ENCODE peak calls at places on chromosomes 12 and 14, in nine cellular contexts. One of them, this sample, is unnamed.

GRCh38 chr14:54282849-54283248 is 114.0 kb upstream of the CDKN3 start:
- DNase-seq in psoas muscle: no peak
- DNase-seq in NCI-H510A treated with DMSO at 0.1 percent for 48 hours: no peak
- DNase-seq in A549: no peak
- DNase-seq in NCI-H748 treated with DMSO at 0.1 percent for 48 hours: no peak
- DNase-seq in GM23338: no peak
- DNase-seq in foreskin fibroblast: no peak
- DNase-seq in Peyer's patch: no peak
- DNase-seq in natural killer cell: no peak
- DNase-seq in this sample: no peak

GRCh38 chr12:29722164-29722563 is 61.6 kb downstream of the TMTC1 start:
- DNase-seq in Peyer's patch: no peak
- DNase-seq in NCI-H510A treated with DMSO at 0.1 percent for 48 hours: no peak
- DNase-seq in A549: no peak
- DNase-seq in natural killer cell: no peak
- DNase-seq in GM23338: no peak
- DNase-seq in psoas muscle: no peak
- DNase-seq in foreskin fibroblast: no peak
- DNase-seq in NCI-H748 treated with DMSO at 0.1 percent for 48 hours: no peak
- DNase-seq in this sample: no peak

GRCh38 chr12:104969328-104969727 is 11.2 kb upstream of the SLC41A2 start:
- DNase-seq in A549: no peak
- DNase-seq in foreskin fibroblast: no peak
- DNase-seq in psoas muscle: no peak
- DNase-seq in Peyer's patch: no peak
- DNase-seq in GM23338: no peak
- DNase-seq in natural killer cell: no peak
- DNase-seq in NCI-H748 treated with DMSO at 0.1 percent for 48 hours: no peak
- DNase-seq in NCI-H510A treated with DMSO at 0.1 percent for 48 hours: no peak
- DNase-seq in this sample: no peak

GRCh38 chr14:30966415-30967363 is 58.8 kb upstream of the AP4S1 start:
- DNase-seq in natural killer cell: no peak
- DNase-seq in GM23338: no peak
- DNase-seq in foreskin fibroblast: no peak
- DNase-seq in NCI-H510A treated with DMSO at 0.1 percent for 48 hours: no peak
- DNase-seq in psoas muscle: no peak
- DNase-seq in A549: peak; percentile 53
- DNase-seq in Peyer's patch: no peak
- DNase-seq in NCI-H748 treated with DMSO at 0.1 percent for 48 hours: no peak
- DNase-seq in this sample: no peak

GRCh38 chr12:20259786-20260185 is 108.6 kb upstream of the PDE3A start:
- DNase-seq in natural killer cell: no peak
- DNase-seq in GM23338: no peak
- DNase-seq in NCI-H510A treated with DMSO at 0.1 percent for 48 hours: no peak
- DNase-seq in foreskin fibroblast: no peak
- DNase-seq in psoas muscle: no peak
- DNase-seq in A549: no peak
- DNase-seq in NCI-H748 treated with DMSO at 0.1 percent for 48 hours: no peak
- DNase-seq in Peyer's patch: no peak
- DNase-seq in this sample: no peak

GRCh38 chr14:68688872-68689371 is 103.9 kb downstream of the ZFP36L1 start:
- DNase-seq in natural killer cell: no peak
- DNase-seq in NCI-H510A treated with DMSO at 0.1 percent for 48 hours: no peak
- DNase-seq in Peyer's patch: no peak
- DNase-seq in GM23338: peak; percentile 28
- DNase-seq in A549: peak; percentile 58
- DNase-seq in NCI-H748 treated with DMSO at 0.1 percent for 48 hours: no peak
- DNase-seq in psoas muscle: no peak
- DNase-seq in foreskin fibroblast: peak; percentile 80
- DNase-seq in this sample: no peak

GRCh38 chr14:61475316-61475715 is 153.9 kb downstream of the PRKCH start:
- DNase-seq in Peyer's patch: no peak
- DNase-seq in natural killer cell: no peak
- DNase-seq in psoas muscle: no peak
- DNase-seq in NCI-H748 treated with DMSO at 0.1 percent for 48 hours: peak; percentile 75
- DNase-seq in A549: peak; percentile 80
- DNase-seq in NCI-H510A treated with DMSO at 0.1 percent for 48 hours: peak; percentile 65
- DNase-seq in foreskin fibroblast: peak; percentile 87
- DNase-seq in GM23338: peak; percentile 88
- DNase-seq in this sample: no peak

GRCh38 chr14:89186850-89187376 is 230.1 kb downstream of the FOXN3 start:
- DNase-seq in foreskin fibroblast: no peak
- DNase-seq in natural killer cell: no peak
- DNase-seq in A549: no peak
- DNase-seq in Peyer's patch: peak; percentile 81
- DNase-seq in NCI-H748 treated with DMSO at 0.1 percent for 48 hours: no peak
- DNase-seq in GM23338: no peak
- DNase-seq in psoas muscle: peak; percentile 65
- DNase-seq in NCI-H510A treated with DMSO at 0.1 percent for 48 hours: peak; percentile 29
- DNase-seq in this sample: no peak

GRCh38 chr14:91387996-91388395 is 29.6 kb downstream of the CCDC88C start:
- DNase-seq in GM23338: no peak
- DNase-seq in foreskin fibroblast: no peak
- DNase-seq in A549: no peak
- DNase-seq in NCI-H748 treated with DMSO at 0.1 percent for 48 hours: no peak
- DNase-seq in natural killer cell: no peak
- DNase-seq in psoas muscle: no peak
- DNase-seq in Peyer's patch: no peak
- DNase-seq in NCI-H510A treated with DMSO at 0.1 percent for 48 hours: no peak
- DNase-seq in this sample: no peak

GRCh38 chr14:22898302-22898894 is 15.4 kb downstream of the REM2 start:
- DNase-seq in foreskin fibroblast: peak; percentile 77
- DNase-seq in A549: peak; percentile 24
- DNase-seq in psoas muscle: no peak
- DNase-seq in natural killer cell: no peak
- DNase-seq in Peyer's patch: peak; percentile 1
- DNase-seq in NCI-H748 treated with DMSO at 0.1 percent for 48 hours: no peak
- DNase-seq in NCI-H510A treated with DMSO at 0.1 percent for 48 hours: no peak
- DNase-seq in GM23338: no peak
- DNase-seq in this sample: no peak

GRCh38 chr12:130460611-130461478 is 123.2 kb downstream of the PIWIL1 start:
- DNase-seq in GM23338: no peak
- DNase-seq in NCI-H748 treated with DMSO at 0.1 percent for 48 hours: no peak
- DNase-seq in natural killer cell: no peak
- DNase-seq in A549: no peak
- DNase-seq in NCI-H510A treated with DMSO at 0.1 percent for 48 hours: no peak
- DNase-seq in psoas muscle: no peak
- DNase-seq in Peyer's patch: no peak
- DNase-seq in foreskin fibroblast: no peak
- DNase-seq in this sample: peak; percentile 45

GRCh38 chr12:90999946-91000345 is 4.8 kb downstream of the EPYC start:
- DNase-seq in psoas muscle: no peak
- DNase-seq in NCI-H748 treated with DMSO at 0.1 percent for 48 hours: no peak
- DNase-seq in foreskin fibroblast: peak; percentile 29
- DNase-seq in Peyer's patch: no peak
- DNase-seq in A549: no peak
- DNase-seq in NCI-H510A treated with DMSO at 0.1 percent for 48 hours: no peak
- DNase-seq in GM23338: no peak
- DNase-seq in natural killer cell: no peak
- DNase-seq in this sample: no peak

GRCh38 chr14:98974113-98974512 is 297.9 kb downstream of the BCL11B start:
- DNase-seq in Peyer's patch: no peak
- DNase-seq in foreskin fibroblast: no peak
- DNase-seq in natural killer cell: no peak
- DNase-seq in NCI-H510A treated with DMSO at 0.1 percent for 48 hours: no peak
- DNase-seq in NCI-H748 treated with DMSO at 0.1 percent for 48 hours: no peak
- DNase-seq in A549: no peak
- DNase-seq in psoas muscle: no peak
- DNase-seq in GM23338: no peak
- DNase-seq in this sample: no peak

GRCh38 chr12:108580531-108580930 is 17.4 kb downstream of the TMEM119 start:
- DNase-seq in Peyer's patch: peak; percentile 36
- DNase-seq in GM23338: no peak
- DNase-seq in NCI-H748 treated with DMSO at 0.1 percent for 48 hours: no peak
- DNase-seq in A549: no peak
- DNase-seq in NCI-H510A treated with DMSO at 0.1 percent for 48 hours: no peak
- DNase-seq in natural killer cell: no peak
- DNase-seq in psoas muscle: no peak
- DNase-seq in foreskin fibroblast: no peak
- DNase-seq in this sample: no peak

GRCh38 chr14:101973356-101973755 is 9.0 kb downstream of the DYNC1H1 start:
- DNase-seq in NCI-H748 treated with DMSO at 0.1 percent for 48 hours: no peak
- DNase-seq in GM23338: no peak
- DNase-seq in Peyer's patch: no peak
- DNase-seq in foreskin fibroblast: peak; percentile 35
- DNase-seq in A549: no peak
- DNase-seq in NCI-H510A treated with DMSO at 0.1 percent for 48 hours: no peak
- DNase-seq in psoas muscle: no peak
- DNase-seq in natural killer cell: no peak
- DNase-seq in this sample: no peak

GRCh38 chr12:59088673-59089072 is 168.4 kb upstream of the LRIG3 start:
- DNase-seq in foreskin fibroblast: peak; percentile 66
- DNase-seq in psoas muscle: no peak
- DNase-seq in NCI-H510A treated with DMSO at 0.1 percent for 48 hours: no peak
- DNase-seq in natural killer cell: no peak
- DNase-seq in GM23338: peak; percentile 20
- DNase-seq in NCI-H748 treated with DMSO at 0.1 percent for 48 hours: no peak
- DNase-seq in Peyer's patch: no peak
- DNase-seq in A549: no peak
- DNase-seq in this sample: no peak

GRCh38 chr12:80053048-80053790 is 46.1 kb upstream of the OTOGL start:
- DNase-seq in A549: no peak
- DNase-seq in NCI-H510A treated with DMSO at 0.1 percent for 48 hours: no peak
- DNase-seq in GM23338: no peak
- DNase-seq in foreskin fibroblast: peak; percentile 95
- DNase-seq in psoas muscle: peak; percentile 78
- DNase-seq in Peyer's patch: no peak
- DNase-seq in natural killer cell: no peak
- DNase-seq in NCI-H748 treated with DMSO at 0.1 percent for 48 hours: no peak
- DNase-seq in this sample: no peak

GRCh38 chr12:1838994-1839365 is 18.6 kb downstream of the LRTM2 start:
- DNase-seq in natural killer cell: no peak
- DNase-seq in Peyer's patch: peak; percentile 34
- DNase-seq in A549: no peak
- DNase-seq in NCI-H748 treated with DMSO at 0.1 percent for 48 hours: no peak
- DNase-seq in GM23338: no peak
- DNase-seq in psoas muscle: no peak
- DNase-seq in foreskin fibroblast: no peak
- DNase-seq in NCI-H510A treated with DMSO at 0.1 percent for 48 hours: no peak
- DNase-seq in this sample: no peak

GRCh38 chr14:90368946-90369721 is 27.7 kb upstream of the CALM1 start:
- DNase-seq in natural killer cell: no peak
- DNase-seq in foreskin fibroblast: peak; percentile 77
- DNase-seq in NCI-H748 treated with DMSO at 0.1 percent for 48 hours: peak; percentile 16
- DNase-seq in A549: peak; percentile 58
- DNase-seq in Peyer's patch: no peak
- DNase-seq in GM23338: no peak
- DNase-seq in psoas muscle: no peak
- DNase-seq in NCI-H510A treated with DMSO at 0.1 percent for 48 hours: no peak
- DNase-seq in this sample: no peak